ENCODE peak calls at places on chromosomes 3 and 15, in eight cellular contexts. H is right lobe of liver, G is astrocyte, J is BE2C, B is mammary epithelial cell, L is tibial artery, T is colonic mucosa, M is sigmoid colon. Y is an unnamed sample.

GRCh38 chr15:64246364-64247189 is 83.8 kb upstream of the PPIB start:
- DNase-seq in H (no peak), G (peak; percentile 94), J (peak; percentile 38), B (peak; percentile 96), L (no peak), T (no peak), M (no peak), Y (no peak)

GRCh38 chr15:66635006-66635405 is 67.0 kb upstream of the SMAD6 start:
- DNase-seq in H (no peak), G (no peak), J (no peak), B (no peak), L (no peak), T (no peak), M (no peak), Y (no peak)

GRCh38 chr3:110773413-110773954 is 298.1 kb upstream of the NECTIN3 start:
- DNase-seq in H (no peak), G (peak; percentile 86), J (no peak), B (peak; percentile 9), L (no peak), T (no peak), M (no peak), Y (no peak)

GRCh38 chr15:48937886-48938285 is 25.8 kb downstream of the SHC4 start:
- DNase-seq in H (no peak), G (no peak), J (no peak), B (no peak), L (no peak), T (no peak), M (no peak), Y (no peak)

GRCh38 chr15:69600556-69601085 is 148.0 kb downstream of the RPLP1 start:
- DNase-seq in H (no peak), G (no peak), J (no peak), B (no peak), L (no peak), T (no peak), M (no peak), Y (no peak)

GRCh38 chr3:143832433-143832832 is 15.8 kb downstream of the SLC9A9 start:
- DNase-seq in H (no peak), G (peak; percentile 31), J (no peak), B (peak; percentile 86), L (no peak), T (no peak), M (no peak), Y (no peak)

GRCh38 chr3:113769551-113769950 is 22.7 kb downstream of the ATP6V1A start:
- DNase-seq in H (no peak), G (peak; percentile 55), J (no peak), B (peak; percentile 47), L (no peak), T (no peak), M (no peak), Y (no peak)

GRCh38 chr15:73796266-73796939 is 43.3 kb upstream of the INSYN1 start:
- DNase-seq in H (no peak), G (no peak), J (no peak), B (no peak), L (no peak), T (no peak), M (no peak), Y (no peak)

GRCh38 chr15:75361989-75362641 is 6.3 kb downstream of the MAN2C1 start:
- DNase-seq in H (no peak), G (no peak), J (no peak), B (no peak), L (no peak), T (no peak), M (no peak), Y (no peak)

GRCh38 chr15:82944840-82945239 is 7.7 kb downstream of the HOMER2 start:
- DNase-seq in H (no peak), G (peak; percentile 58), J (no peak), B (peak; percentile 35), L (no peak), T (no peak), M (no peak), Y (no peak)
- TF ChIP-seq CTCF in H (no peak), G (no peak), J (no peak), B (no peak), L (no peak), T (no peak), M (no peak), Y (no peak)

GRCh38 chr15:25180606-25181289 is 226.0 kb downstream of the SNRPN start:
- DNase-seq in H (peak; percentile 20), G (no peak), J (no peak), B (no peak), L (peak; percentile 23), T (no peak), M (peak; percentile 53), Y (peak; percentile 49)
- H3K9me3 ChIP-seq in H (no peaks in the 10 kb centered on the region), G (peaks cover 12% of the 10 kb centered on the region), J (peaks cover 2% of the 10 kb centered on the region), B (peaks cover 9% of the 10 kb centered on the region), L (peaks cover 59% of the 10 kb centered on the region), T (no peaks in the 10 kb centered on the region), M (no peaks in the 10 kb centered on the region), Y (peaks cover 52% of the 10 kb centered on the region)

GRCh38 chr3:40504636-40505430 is 1.0 kb upstream of the ZNF620 start:
- DNase-seq in H (no peak), G (peak; percentile 94), J (no peak), B (peak; percentile 97), L (peak; percentile 80), T (peak; percentile 26), M (no peak), Y (peak; percentile 77)
- H3K4me3 ChIP-seq in H (no peak overlapping the region), G (peak overlapping the region; percentile 76), J (peak overlapping the region; percentile 80), B (no peak overlapping the region), L (peak overlapping the region; percentile 61), T (peak overlapping the region; percentile 68), M (no peak overlapping the region), Y (no peak overlapping the region)

DNA sequence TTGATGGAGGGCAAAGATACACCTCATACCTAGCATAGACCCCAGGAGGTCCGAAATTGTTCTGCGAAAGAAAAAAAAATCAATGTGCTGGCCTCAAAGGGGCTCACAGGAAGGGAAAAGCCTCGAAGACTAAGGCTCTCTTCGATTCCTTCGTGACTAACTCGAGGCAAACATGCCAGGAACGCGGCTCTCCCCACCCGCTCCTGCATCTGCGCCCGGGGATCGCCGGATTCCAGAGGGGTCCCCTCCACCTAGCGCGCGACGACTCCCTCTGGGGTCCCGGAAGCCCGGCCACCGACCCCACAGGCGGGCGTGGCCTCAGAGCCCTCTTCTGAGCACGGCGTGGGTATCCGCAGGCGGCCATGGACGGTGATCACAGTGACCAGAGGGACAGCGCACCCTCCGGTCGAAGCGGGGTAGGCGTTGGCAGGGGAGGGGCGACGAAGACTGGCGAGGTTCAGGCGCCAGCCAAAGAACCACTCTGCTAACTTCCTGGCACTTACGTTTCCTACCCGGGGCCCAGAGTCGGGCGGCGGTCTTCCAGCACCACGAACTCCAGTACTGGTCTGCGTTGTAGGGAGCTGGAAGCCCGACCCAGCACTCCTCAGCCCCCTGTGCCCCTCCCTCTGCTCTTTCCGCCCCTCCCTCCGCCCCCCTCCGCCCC is 517 bp upstream of the EIF3J start:
- DNase-seq in H (peak; percentile 93), G (peak; percentile 76), J (peak; percentile 91), B (peak; percentile 87), L (peak; percentile 93), T (peak; percentile 91), M (no peak), Y (peak; percentile 93)
- TF ChIP-seq CTCF in H (peak; percentile 25), G (no peak), J (peak; percentile 45), B (peak; percentile 58), L (peak; percentile 43), T (peak; percentile 39), M (no peak), Y (peak; percentile 55)

Y was measured in RWPE2.